ENCODE peak calls at places on chromosomes 2 and 18, in five cellular contexts. I is kidney, N is neural crest cell, C is PC-3, G is fibroblast of mammary gland. H is an unnamed sample.

GRCh38 chr2:231711677-231712461 is 3.5 kb downstream of the PTMA start:
- DNase-seq in I (peak; percentile 62), N (no peak), C (no peak), G (no peak), H (no peak)

GRCh38 chr2:189581354-189582139 is 961 bp upstream of the SLC40A1 start:
- DNase-seq in I (peak; percentile 69), N (no peak), C (peak; percentile 24), G (no peak), H (peak; percentile 17)

GRCh38 chr2:27445615-27446014 is 3.4 kb downstream of the KRTCAP3 start:
- DNase-seq in I (no peak), N (no peak), C (no peak), G (no peak), H (no peak)

GRCh38 chr2:202084265-202084664 is 11.2 kb downstream of the KIAA2012 start:
- DNase-seq in I (no peak), N (no peak), C (no peak), G (no peak), H (no peak)

GRCh38 chr2:201858781-201859180 is 52.4 kb downstream of the CDK15 start:
- DNase-seq in I (peak; percentile 82), N (peak; percentile 45), C (no peak), G (peak; percentile 67), H (peak; percentile 14)

GRCh38 chr2:108363048-108363899 is 14.5 kb upstream of the SULT1C4 start:
- DNase-seq in I (no peak), N (no peak), C (peak; percentile 9), G (no peak), H (no peak)

GRCh38 chr18:9722691-9723090 is 14.6 kb downstream of the RAB31 start:
- DNase-seq in I (no peak), N (no peak), C (peak; percentile 83), G (no peak), H (no peak)

GRCh38 chr18:50659091-50660003 is 99.5 kb downstream of the MAPK4 start:
- DNase-seq in I (no peak), N (no peak), C (peak; percentile 27), G (peak; percentile 46), H (no peak)

GRCh38 chr2:100606740-100607343 is 44.0 kb downstream of the PDCL3 start:
- DNase-seq in I (no peak), N (peak; percentile 45), C (peak; percentile 78), G (peak; percentile 54), H (peak; percentile 52)

GRCh38 chr2:46978696-46979095 is 63.1 kb upstream of the MCFD2 start:
- DNase-seq in I (no peak), N (no peak), C (no peak), G (no peak), H (no peak)

GRCh38 chr2:231318436-231318835 is 77.1 kb upstream of the B3GNT7 start:
- DNase-seq in I (peak; percentile 25), N (no peak), C (no peak), G (no peak), H (no peak)

GRCh38 chr2:177673602-177674595 is 281.3 kb downstream of the AGPS start:
- DNase-seq in I (no peak), N (no peak), C (peak; percentile 18), G (peak; percentile 9), H (no peak)

GRCh38 chr2:229980440-229981184 is 58.3 kb downstream of the FBXO36 start:
- DNase-seq in I (no peak), N (no peak), C (peak; percentile 23), G (peak; percentile 75), H (peak; percentile 6)
- TF ChIP-seq CTCF in I (no peak), N (no peak), C (no peak), G (no peak), H (no peak)

GRCh38 chr18:77702686-77703085 is 453.0 kb downstream of the GALR1 start:
- DNase-seq in I (no peak), N (peak; percentile 16), C (peak; percentile 32), G (peak; percentile 33), H (peak; percentile 34)
- TF ChIP-seq CTCF in I (no peak), N (peak; percentile 57), C (peak; percentile 45), G (peak; percentile 10), H (no peak)

GRCh38 chr2:20229322-20230201 is 4.6 kb upstream of the SDC1 start:
- DNase-seq in I (no peak), N (no peak), C (no peak), G (peak; percentile 74), H (no peak)

GRCh38 chr2:20232837-20233207 is 7.9 kb upstream of the SDC1 start:
- DNase-seq in I (no peak), N (no peak), C (peak; percentile 98), G (no peak), H (no peak)

GRCh38 chr2:20227894-20228505 is 3.1 kb upstream of the SDC1 start:
- DNase-seq in I (no peak), N (no peak), C (no peak), G (no peak), H (no peak)

GRCh38 chr2:20231159-20231558 is 6.2 kb upstream of the SDC1 start:
- DNase-seq in I (no peak), N (no peak), C (no peak), G (no peak), H (no peak)

GRCh38 chr2:20231632-20232031 is 6.7 kb upstream of the SDC1 start:
- DNase-seq in I (peak; percentile 93), N (no peak), C (peak; percentile 99), G (peak; percentile 67), H (no peak)
- TF ChIP-seq CTCF in I (no peak), N (no peak), C (no peak), G (no peak), H (no peak)

DNA sequence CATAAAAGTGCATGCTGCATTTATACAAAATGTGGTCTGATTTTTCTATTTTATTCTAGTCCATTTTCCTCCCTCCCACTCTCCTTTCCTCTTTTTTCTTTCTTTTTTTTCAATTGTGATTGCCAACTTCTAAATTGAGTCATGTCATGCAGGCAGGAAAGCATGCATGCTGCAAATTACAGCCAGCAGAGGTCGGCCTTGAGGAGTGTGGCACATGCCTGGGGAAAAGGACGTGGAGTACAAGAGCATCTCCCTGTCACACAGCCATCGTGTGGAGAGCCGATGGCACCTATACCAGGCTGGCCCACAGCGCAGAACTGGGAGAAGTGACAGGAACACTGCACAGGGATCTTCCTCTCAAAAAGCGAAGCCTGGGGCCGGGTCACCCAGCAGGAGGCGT is 17.8 kb downstream of the LCT start:
- DNase-seq in I (no peak), N (peak; percentile 10), C (peak; percentile 36), G (peak; percentile 45), H (no peak)
- TF ChIP-seq CTCF in I (no peak), N (peak; percentile 25), C (peak; percentile 61), G (peak; percentile 53), H (no peak)

GRCh38 chr2:210337159-210337558 is 22.2 kb upstream of the MYL1 start:
- DNase-seq in I (no peak), N (no peak), C (no peak), G (no peak), H (no peak)
- TF ChIP-seq CTCF in I (no peak), N (no peak), C (no peak), G (no peak), H (no peak)

DNA sequence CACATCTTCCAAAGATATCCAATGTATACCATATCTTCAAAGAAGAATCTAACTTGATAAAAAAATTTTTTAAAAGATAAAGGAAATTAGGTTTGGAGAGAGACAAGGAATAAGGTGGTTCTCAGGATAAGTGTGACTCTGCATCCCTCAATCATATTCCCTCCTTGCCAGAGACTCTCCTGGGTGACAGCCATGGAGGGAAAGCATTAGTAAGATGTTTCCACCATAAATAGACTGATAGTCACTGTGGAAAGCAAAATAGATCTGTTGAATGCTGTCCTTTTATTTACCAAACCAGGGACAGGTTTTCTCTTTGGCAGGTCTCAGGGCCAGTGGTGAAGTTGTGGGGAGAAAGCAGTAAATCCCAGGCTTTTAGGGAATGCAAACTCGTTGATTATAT is 107.6 kb downstream of the PRPF40A start:
- DNase-seq in I (no peak), N (no peak), C (no peak), G (no peak), H (no peak)
- TF ChIP-seq CTCF in I (no peak), N (no peak), C (no peak), G (no peak), H (no peak)